ENCODE peak calls at places on chromosomes 2 and 18, in seven cellular contexts. K is Panc1, U is AG04450, S is AG10803, P is cardiac muscle cell, D is stomach, I is foreskin fibroblast. H is an unnamed sample.
A peak's percentile ranks its signal among the peaks of the same experiment; 100 is the strongest.

GRCh38 chr2:124213977-124214587 is 189.0 kb downstream of the CNTNAP5 start:
- DNase-seq in U (no peak), D (no peak), P (no peak), K (no peak), I (no peak), S (no peak), H (peak; percentile 14)

GRCh38 chr2:55048514-55048924 is 1.7 kb downstream of the RTN4 start:
- DNase-seq in P (peak; percentile 64), I (peak; percentile 62), D (no peak), K (no peak), S (peak; percentile 48), U (no peak), H (no peak)

GRCh38 chr18:74310411-74310810 is 5.2 kb upstream of the C18orf63 start:
- DNase-seq in P (peak; percentile 56), K (peak; percentile 36), D (no peak), S (peak; percentile 58), U (no peak), I (peak; percentile 74), H (peak; percentile 46)

GRCh38 chr2:67886423-67886822 is 176.4 kb downstream of the C1D start:
- DNase-seq in I (no peak), U (no peak), S (no peak), D (no peak), P (no peak), K (no peak), H (no peak)

GRCh38 chr2:200665626-200666453 is 80.0 kb downstream of the AOX1 start:
- DNase-seq in S (no peak), U (no peak), K (no peak), D (no peak), P (no peak), I (no peak), H (no peak)

GRCh38 chr2:174522553-174522952 is 35.7 kb upstream of the GPR155 start:
- DNase-seq in D (no peak), U (no peak), I (peak; percentile 35), P (peak; percentile 19), K (no peak), S (peak; percentile 12), H (no peak)

GRCh38 chr18:76875390-76876330 is 53.3 kb downstream of the ZNF236 start:
- DNase-seq in I (peak; percentile 58), S (peak; percentile 13), D (peak; percentile 57), U (no peak), K (peak; percentile 51), P (peak; percentile 55), H (peak; percentile 74)

GRCh38 chr18:32048507-32049091 is 30.0 kb downstream of the RNF125 start:
- DNase-seq in P (peak; percentile 89), I (peak; percentile 50), U (no peak), K (no peak), D (no peak), S (peak; percentile 67), H (peak; percentile 24)

GRCh38 chr2:218896501-218897393 is 16.1 kb downstream of the WNT10A start:
- DNase-seq in D (peak; percentile 41), U (no peak), S (no peak), P (no peak), I (no peak), K (no peak), H (peak; percentile 91)

GRCh38 chr18:77071711-77072292 is 60.8 kb downstream of the MBP start:
- DNase-seq in D (peak; percentile 44), P (peak; percentile 92), K (peak; percentile 87), S (peak; percentile 83), I (peak; percentile 83), U (peak; percentile 96), H (no peak)

GRCh38 chr2:151560289-151560688 is 150.6 kb downstream of the RIF1 start:
- DNase-seq in P (peak; percentile 49), U (no peak), I (peak; percentile 59), S (peak; percentile 26), D (no peak), K (no peak), H (no peak)

GRCh38 chr2:48514591-48514990 is 15.4 kb upstream of the STON1 start:
- DNase-seq in K (no peak), I (no peak), S (peak; percentile 55), D (no peak), U (no peak), P (peak; percentile 46), H (no peak)

GRCh38 chr2:68319397-68320117 is at the start of gene CNRIP1:
- DNase-seq in S (peak; percentile 79), D (peak; percentile 27), I (peak; percentile 93), K (no peak), P (peak; percentile 89), U (peak; percentile 48), H (peak; percentile 81)

GRCh38 chr2:186690796-186691195 is 3.1 kb upstream of the FAM171B start:
- DNase-seq in S (no peak), D (no peak), U (no peak), P (peak; percentile 21), I (no peak), K (no peak), H (no peak)

GRCh38 chr18:67517224-67517765 is 775 bp upstream of the DSEL start:
- DNase-seq in P (no peak), K (no peak), D (no peak), U (no peak), I (peak; percentile 36), S (peak; percentile 33), H (no peak)

GRCh38 chr18:67520276-67521035 is 3.9 kb upstream of the DSEL start:
- DNase-seq in P (peak; percentile 93), I (peak; percentile 91), D (no peak), K (no peak), S (peak; percentile 96), U (peak; percentile 44), H (no peak)

GRCh38 chr18:67518566-67518965 is 2.0 kb upstream of the DSEL start:
- DNase-seq in D (no peak), K (no peak), S (no peak), I (peak; percentile 37), U (no peak), P (no peak), H (no peak)

GRCh38 chr18:67516432-67517223 is at the start of gene DSEL:
- DNase-seq in S (peak; percentile 97), I (peak; percentile 99), D (peak; percentile 98), U (peak; percentile 90), P (peak; percentile 98), K (peak; percentile 42), H (peak; percentile 98)

DNA sequence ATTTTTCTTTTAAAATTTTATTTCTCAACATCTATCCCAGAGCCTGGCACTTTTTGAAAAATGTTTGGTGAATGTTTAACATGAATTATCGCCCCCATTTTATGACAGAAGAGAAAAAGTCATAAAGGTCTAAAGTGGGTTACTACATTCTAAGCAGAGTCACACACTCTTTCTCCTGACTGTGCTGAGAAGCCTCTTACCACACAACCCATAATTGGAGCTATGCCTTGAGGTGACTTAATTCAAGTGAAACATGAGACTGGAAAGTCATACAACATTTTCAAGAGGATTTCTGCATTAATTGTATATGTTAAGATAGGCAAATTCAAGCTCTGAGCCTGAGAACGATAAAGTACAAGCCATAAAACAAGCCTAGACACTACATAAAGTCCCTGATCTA is 3.1 kb upstream of the DSEL start:
- DNase-seq in P (peak; percentile 80), K (no peak), U (peak; percentile 57), D (no peak), S (peak; percentile 87), I (peak; percentile 86), H (no peak)
- H3K4me3 ChIP-seq in P (no peak overlapping the region), K (no peak overlapping the region), U (no peak overlapping the region), D (no peak overlapping the region), S (no peak overlapping the region), I (no peak overlapping the region), H (no peak overlapping the region)

DNA sequence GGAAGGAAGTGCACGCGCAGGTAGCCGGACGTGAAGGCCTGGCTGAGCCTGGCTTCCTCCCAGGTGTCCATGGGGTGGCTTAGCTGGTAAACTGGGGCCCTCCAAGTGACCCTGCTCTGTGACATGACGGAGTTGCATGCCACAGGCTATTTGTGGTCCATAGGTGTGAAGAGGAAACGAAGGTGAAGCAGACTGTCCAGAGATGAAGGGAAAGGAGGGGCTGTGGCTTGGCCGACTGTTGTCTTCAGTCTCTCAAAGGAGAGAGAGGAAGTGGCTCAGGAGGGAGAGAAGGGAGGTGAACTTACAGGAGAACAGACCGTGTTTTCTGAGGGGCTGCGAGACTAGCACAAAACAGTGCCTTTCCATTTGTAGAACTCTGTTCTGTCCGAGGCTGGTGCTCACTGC is 19.3 kb downstream of the INPP5D start:
- DNase-seq in U (no peak), K (no peak), S (no peak), D (no peak), P (no peak), I (no peak), H (no peak)
- H3K4me3 ChIP-seq in U (no peak overlapping the region), K (no peak overlapping the region), S (no peak overlapping the region), D (no peak overlapping the region), P (no peak overlapping the region), I (no peak overlapping the region), H (no peak overlapping the region)

GRCh38 chr2:234951386-234952269 is at the start of gene SH3BP4:
- DNase-seq in S (peak; percentile 82), U (no peak), I (peak; percentile 90), K (no peak), D (peak; percentile 88), P (peak; percentile 85), H (peak; percentile 98)
- H3K4me3 ChIP-seq in S (peak within 1 kb of the TSS; percentile 76), U (peak within 1 kb of the TSS; percentile 96), I (peak within 1 kb of the TSS; percentile 67), K (peak within 1 kb of the TSS; percentile 64), D (peak within 1 kb of the TSS; percentile 84), P (peak within 1 kb of the TSS; percentile 98), H (peak within 1 kb of the TSS; percentile 76)

GRCh38 chr2:105796131-105796638 is 51.5 kb downstream of the NCK2 start:
- DNase-seq in S (no peak), D (no peak), I (no peak), K (no peak), P (peak; percentile 33), U (no peak), H (no peak)

GRCh38 chr2:105794926-105795574 is 50.3 kb downstream of the NCK2 start:
- DNase-seq in D (no peak), P (no peak), S (no peak), K (no peak), U (no peak), I (no peak), H (no peak)

GRCh38 chr2:105796791-105797190 is 52.1 kb downstream of the NCK2 start:
- DNase-seq in P (no peak), K (no peak), I (peak; percentile 16), U (no peak), D (no peak), S (peak; percentile 11), H (no peak)

GRCh38 chr2:105797298-105797819 is 52.6 kb downstream of the NCK2 start:
- DNase-seq in K (no peak), S (peak; percentile 67), P (peak; percentile 79), U (no peak), I (peak; percentile 43), D (no peak), H (no peak)

DNA sequence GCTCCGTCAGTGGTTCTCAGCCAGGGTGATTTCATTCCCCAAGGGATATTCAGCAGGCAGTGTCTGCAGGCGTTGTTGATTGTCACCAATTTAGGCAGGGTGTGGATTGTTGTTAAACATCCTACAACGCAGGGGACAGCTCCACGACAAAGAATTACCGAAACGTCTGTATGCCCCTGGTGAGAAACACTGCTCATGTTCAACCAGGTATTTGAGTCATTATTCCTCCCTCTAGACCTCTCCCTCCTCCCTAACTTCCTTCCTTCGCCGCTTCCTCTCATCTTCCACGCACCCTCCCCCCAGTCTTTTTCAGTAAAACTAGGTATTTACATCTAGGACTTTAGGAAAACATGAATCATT is 50.8 kb downstream of the NCK2 start:
- DNase-seq in P (no peak), K (no peak), S (no peak), D (no peak), I (no peak), U (no peak), H (no peak)
- H3K4me3 ChIP-seq in P (no peak overlapping the region), K (no peak overlapping the region), S (no peak overlapping the region), D (no peak overlapping the region), I (no peak overlapping the region), U (no peak overlapping the region), H (no peak overlapping the region)

H was measured in H7.